ENCODE peak calls at places on chromosome 11, in eight cellular contexts. Y, F, X, D, C, L, W and P are unnamed samples.

GRCh38 chr11:130629039-130629438 is 180.6 kb downstream of the ADAMTS15 start:
- DNase-seq in D (no peak), C (no peak), F (no peak), W (no peak), L (no peak), X (no peak), Y (no peak), P (no peak)

GRCh38 chr11:1521382-1522080 is 35.0 kb upstream of the MOB2 start:
- DNase-seq in L (no peak), D (no peak), W (no peak), X (no peak), F (no peak), C (peak; percentile 79), Y (no peak), P (no peak)

GRCh38 chr11:129728571-129728970 is 87.1 kb upstream of the TMEM45B start:
- DNase-seq in L (no peak), F (peak; percentile 69), W (no peak), X (no peak), C (no peak), Y (no peak), D (no peak), P (no peak)

GRCh38 chr11:2892215-2893020 is 6.8 kb upstream of the CDKN1C start:
- DNase-seq in X (no peak), Y (peak; percentile 59), W (no peak), L (peak; percentile 60), D (no peak), F (no peak), C (peak; percentile 56), P (peak; percentile 69)

GRCh38 chr11:20087118-20087521 is 73.2 kb downstream of the DBX1 start:
- DNase-seq in L (no peak), X (no peak), C (no peak), F (no peak), Y (peak; percentile 87), D (no peak), W (no peak), P (no peak)

GRCh38 chr11:16632295-16633200 is 105.9 kb upstream of the C11orf58 start:
- DNase-seq in X (no peak), W (no peak), C (no peak), Y (peak; percentile 23), L (no peak), F (peak; percentile 27), D (peak; percentile 42), P (no peak)

GRCh38 chr11:43697679-43698078 is 17.1 kb downstream of the HSD17B12 start:
- DNase-seq in Y (peak; percentile 20), L (no peak), F (no peak), D (no peak), W (no peak), X (no peak), C (no peak), P (no peak)

GRCh38 chr11:65849366-65849765 is 8.6 kb downstream of the CFL1 start:
- DNase-seq in D (no peak), C (no peak), W (no peak), Y (no peak), X (no peak), F (no peak), L (no peak), P (no peak)

GRCh38 chr11:119791701-119792151 is 62.7 kb upstream of the NECTIN1 start:
- DNase-seq in C (no peak), D (no peak), L (no peak), Y (peak; percentile 85), X (no peak), W (no peak), F (peak; percentile 32), P (no peak)

GRCh38 chr11:14906614-14907392 is 14.8 kb upstream of the CYP2R1 start:
- DNase-seq in X (no peak), Y (no peak), L (no peak), D (no peak), C (peak; percentile 8), W (no peak), F (no peak), P (no peak)

GRCh38 chr11:37571248-37571647 is 973.2 kb upstream of the RAG2 start:
- DNase-seq in F (no peak), X (no peak), Y (no peak), W (no peak), D (no peak), L (no peak), C (no peak), P (no peak)

GRCh38 chr11:76658651-76659650 is 11.6 kb downstream of the LRRC32 start:
- DNase-seq in F (no peak), W (no peak), C (no peak), X (no peak), L (no peak), Y (no peak), D (no peak), P (no peak)

GRCh38 chr11:87116185-87116584 is 78.5 kb downstream of the TMEM135 start:
- DNase-seq in F (no peak), Y (no peak), C (no peak), L (no peak), W (no peak), X (no peak), D (no peak), P (no peak)

GRCh38 chr11:69453151-69453550 is 28.3 kb upstream of the LINC01488 start:
- DNase-seq in Y (no peak), X (no peak), F (peak; percentile 45), L (no peak), D (no peak), C (no peak), W (no peak), P (no peak)

GRCh38 chr11:101748572-101748971 is 164.8 kb upstream of the TRPC6 start:
- DNase-seq in X (no peak), Y (no peak), F (no peak), D (no peak), C (no peak), W (no peak), L (no peak), P (no peak)

GRCh38 chr11:105179542-105180278 is 40.1 kb upstream of the CARD18 start:
- DNase-seq in Y (no peak), X (no peak), L (no peak), W (no peak), D (no peak), C (no peak), F (no peak), P (no peak)

GRCh38 chr11:288328-289144 is at the start of gene PGGHG:
- DNase-seq in F (peak; percentile 88), C (no peak), W (no peak), D (no peak), Y (no peak), X (no peak), L (peak; percentile 25), P (peak; percentile 40)

GRCh38 chr11:69662806-69663205 is 12.3 kb downstream of the LTO1 start:
- DNase-seq in W (no peak), F (peak; percentile 31), D (no peak), X (no peak), Y (no peak), C (no peak), L (no peak), P (no peak)

GRCh38 chr11:77141034-77141433 is 13.0 kb downstream of the MYO7A start:
- DNase-seq in Y (peak; percentile 55), X (no peak), C (no peak), L (no peak), W (no peak), D (no peak), F (no peak), P (no peak)

GRCh38 chr11:67506426-67507032 is 1.4 kb upstream of the PITPNM1 start:
- DNase-seq in C (no peak), L (no peak), F (peak; percentile 65), Y (no peak), W (no peak), X (no peak), D (no peak), P (no peak)
- TF ChIP-seq CTCF in C (peak; percentile 4), L (no peak), F (peak; percentile 2), Y (no peak), W (no peak), X (peak; percentile 30), D (no peak), P (peak; percentile 22)

GRCh38 chr11:35163209-35163608 is 24.2 kb downstream of the CD44 start:
- DNase-seq in W (no peak), L (no peak), X (no peak), F (no peak), D (no peak), C (no peak), Y (no peak), P (no peak)

GRCh38 chr11:35162795-35163194 is 23.8 kb downstream of the CD44 start:
- DNase-seq in Y (no peak), C (no peak), W (no peak), X (no peak), D (no peak), F (no peak), L (no peak), P (no peak)

GRCh38 chr11:35165416-35166368 is 26.7 kb downstream of the CD44 start:
- DNase-seq in Y (peak; percentile 88), W (no peak), L (no peak), F (no peak), D (no peak), X (no peak), C (peak; percentile 89), P (no peak)

GRCh38 chr11:35166369-35167360 is 27.7 kb downstream of the CD44 start:
- DNase-seq in L (no peak), Y (peak; percentile 93), F (no peak), C (no peak), W (peak; percentile 56), D (peak; percentile 94), X (peak; percentile 65), P (no peak)

GRCh38 chr11:35163707-35164496 is 24.9 kb downstream of the CD44 start:
- DNase-seq in Y (no peak), D (no peak), W (no peak), C (no peak), L (no peak), X (no peak), F (no peak), P (no peak)
- TF ChIP-seq CTCF in Y (peak; percentile 17), D (peak; percentile 61), W (peak; percentile 25), C (peak; percentile 69), L (no peak), X (no peak), F (peak; percentile 13), P (peak; percentile 35)

DNA sequence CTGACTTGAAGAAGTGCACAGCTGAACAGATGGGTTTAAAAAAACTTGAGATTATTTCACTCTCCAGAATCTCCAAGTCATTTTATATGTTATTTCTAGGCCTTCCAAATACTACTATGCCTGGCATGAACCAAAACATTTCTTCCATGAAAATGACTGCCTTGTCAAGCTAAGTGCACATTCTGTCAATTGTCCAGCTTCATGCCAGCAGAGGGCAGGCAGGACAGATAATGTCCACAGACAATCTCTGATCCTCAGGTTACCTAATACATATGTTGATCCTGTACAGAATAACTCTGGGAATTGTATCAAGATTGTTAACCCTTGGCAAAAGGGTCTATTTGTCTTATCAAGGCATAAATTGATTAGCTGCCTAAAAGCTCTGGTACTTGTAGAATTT is 229.5 kb downstream of the AASDHPPT start:
- DNase-seq in Y (no peak), W (no peak), D (no peak), C (no peak), F (no peak), L (no peak), X (no peak), P (no peak)
- TF ChIP-seq CTCF in Y (peak; percentile 20), W (peak; percentile 26), D (peak; percentile 25), C (no peak), F (no peak), L (no peak), X (no peak), P (peak; percentile 12)

DNA sequence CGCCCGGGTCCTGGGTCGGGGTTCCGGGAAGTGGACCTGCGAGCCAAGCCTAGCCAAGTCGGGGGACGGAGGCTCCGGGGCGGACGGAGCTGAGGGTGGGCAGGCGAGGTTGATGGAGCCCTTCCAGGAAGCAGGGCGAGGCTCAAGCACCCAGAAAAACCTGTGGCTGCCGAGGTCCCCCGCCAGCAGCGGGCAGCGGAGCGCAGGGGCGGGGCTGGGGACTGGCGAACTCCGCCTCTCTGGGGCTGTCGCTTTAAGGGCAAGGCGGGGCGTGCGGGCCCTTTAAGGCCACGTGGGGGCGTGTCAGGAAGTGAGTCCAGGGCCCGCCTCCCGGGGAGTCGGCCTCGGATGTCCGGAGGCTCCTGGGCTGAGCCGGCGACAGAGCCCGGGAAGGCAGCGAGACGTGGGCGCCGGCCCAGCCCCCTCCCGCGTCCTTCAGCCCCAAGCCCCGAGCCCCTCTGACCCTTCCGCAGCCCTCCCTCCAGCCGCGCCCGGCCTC is at the start of gene SLC35C1:
- DNase-seq in Y (peak; percentile 95), C (peak; percentile 92), F (peak; percentile 99), X (peak; percentile 88), L (peak; percentile 97), W (peak; percentile 62), D (peak; percentile 86), P (peak; percentile 95)
- TF ChIP-seq CTCF in Y (peak; percentile 8), C (peak; percentile 34), F (peak; percentile 39), X (no peak), L (peak; percentile 21), W (no peak), D (no peak), P (no peak)